ENCODE peak calls at places on chromosome 5, in seven cellular contexts. O is cardiac fibroblast, I is fibroblast of lung, S is HCT116, Z is HFF-Myc, L is psoas muscle, M is A673. A is an unnamed sample.

GRCh38 chr5:175517824-175518450 is 39.6 kb downstream of the SFXN1 start:
- DNase-seq in M (no peak), L (no peak), I (peak), O (peak), Z (peak), S (peak), A (peak)

GRCh38 chr5:88502179-88503064 is 233.8 kb upstream of the TMEM161B start:
- DNase-seq in M (peak), Z (no peak), L (no peak), O (peak), S (no peak), I (peak), A (peak)

GRCh38 chr5:36607838-36608783 is 1.7 kb downstream of the SLC1A3 start:
- DNase-seq in S (no peak), L (no peak), I (peak), M (peak), O (no peak), Z (no peak), A (peak)

GRCh38 chr5:178777557-178777956 is 47.1 kb upstream of the ZNF354A start:
- DNase-seq in Z (no peak), M (no peak), O (no peak), L (no peak), I (no peak), S (no peak), A (no peak)

GRCh38 chr5:109063223-109063622 is 315.5 kb downstream of the FER start:
- DNase-seq in I (peak), S (no peak), O (peak), M (peak), Z (no peak), L (no peak), A (no peak)

GRCh38 chr5:136594416-136594815 is 229.1 kb upstream of the TRPC7 start:
- DNase-seq in Z (no peak), M (no peak), I (no peak), S (no peak), L (no peak), O (no peak), A (no peak)

GRCh38 chr5:175288048-175288621 is 155.8 kb downstream of the DRD1 start:
- DNase-seq in L (no peak), S (peak), Z (no peak), O (peak), M (peak), I (peak), A (peak)

GRCh38 chr5:128254789-128255188 is 171.2 kb downstream of the SLC12A2 start:
- DNase-seq in Z (no peak), M (no peak), L (no peak), O (peak), S (no peak), I (peak), A (no peak)

GRCh38 chr5:112005533-112005926 is 248.5 kb upstream of the NREP start:
- DNase-seq in L (no peak), M (no peak), Z (no peak), O (peak), S (no peak), I (peak), A (peak)

GRCh38 chr5:149938272-149938671 is 6.3 kb downstream of the PDE6A start:
- DNase-seq in L (peak), M (peak), Z (no peak), S (no peak), I (peak), O (peak), A (no peak)

GRCh38 chr5:22850981-22851380 is 2.2 kb downstream of the CDH12 start:
- DNase-seq in S (no peak), I (no peak), L (no peak), Z (no peak), M (peak), O (no peak), A (no peak)

GRCh38 chr5:61732796-61733195 is 400.7 kb downstream of the ZSWIM6 start:
- DNase-seq in I (no peak), M (no peak), S (no peak), O (no peak), Z (no peak), L (no peak), A (no peak)
- H3K4me3 ChIP-seq in I (no peak), M (no peak), S (no peak), O (no peak), Z (no peak), L (no peak), A (peak)

GRCh38 chr5:26894719-26895263 is 143.6 kb downstream of the CDH9 start:
- DNase-seq in S (no peak), M (no peak), I (peak), L (no peak), O (no peak), Z (no peak), A (no peak)
- TF ChIP-seq CTCF in S (no peak), M (no peak), I (no peak), L (no peak), O (no peak), Z (no peak), A (no peak)

GRCh38 chr5:7850241-7850532 is 746 bp downstream of the CFAP90 start:
- DNase-seq in O (no peak), L (no peak), M (no peak), Z (no peak), I (no peak), S (no peak), A (no peak)
- H3K4me3 ChIP-seq in O (no peak), L (peak), M (peak), Z (peak), I (peak), S (no peak), A (peak)

DNA sequence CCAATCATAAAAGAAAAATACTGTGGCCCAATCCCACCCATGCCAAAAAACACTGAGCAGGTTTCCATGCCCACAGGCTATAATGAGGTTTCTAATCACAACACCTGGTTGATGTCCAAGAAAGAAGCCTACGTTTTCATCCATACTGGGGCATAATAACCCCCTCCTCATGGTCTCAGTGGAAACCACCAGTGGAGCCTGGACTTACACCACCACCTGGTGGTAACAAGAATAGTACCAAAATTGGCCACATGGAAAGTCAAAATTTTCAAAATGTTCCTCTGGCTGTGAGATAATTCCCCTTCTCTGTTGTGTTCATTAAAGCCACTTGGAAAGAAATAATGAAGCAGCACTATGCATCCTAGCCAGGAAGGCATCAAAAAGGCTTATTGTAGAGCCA is 687.3 kb upstream of the ST8SIA4 start:
- DNase-seq in S (peak), M (peak), L (no peak), O (no peak), Z (no peak), I (peak), A (no peak)
- TF ChIP-seq CTCF in S (peak), M (peak), L (no peak), O (no peak), Z (no peak), I (peak), A (peak)

GRCh38 chr5:39409036-39409435 is 15.7 kb downstream of the DAB2 start:
- DNase-seq in S (no peak), M (no peak), L (no peak), O (no peak), I (no peak), Z (no peak), A (no peak)
- H3K4me3 ChIP-seq in S (no peak), M (no peak), L (no peak), O (no peak), I (no peak), Z (no peak), A (no peak)

GRCh38 chr5:142654578-142655042 is 31.3 kb downstream of the FGF1 start:
- DNase-seq in M (peak), Z (no peak), O (no peak), I (no peak), L (no peak), S (no peak), A (no peak)
- TF ChIP-seq CTCF in M (no peak), Z (no peak), O (peak), I (peak), L (no peak), S (peak), A (peak)

GRCh38 chr5:90557391-90557790 is 1.2 kb upstream of the ADGRV1 start:
- DNase-seq in M (no peak), O (no peak), S (no peak), Z (no peak), I (no peak), L (no peak), A (no peak)
- H3K4me3 ChIP-seq in M (no peak), O (no peak), S (no peak), Z (no peak), I (no peak), L (no peak), A (no peak)

DNA sequence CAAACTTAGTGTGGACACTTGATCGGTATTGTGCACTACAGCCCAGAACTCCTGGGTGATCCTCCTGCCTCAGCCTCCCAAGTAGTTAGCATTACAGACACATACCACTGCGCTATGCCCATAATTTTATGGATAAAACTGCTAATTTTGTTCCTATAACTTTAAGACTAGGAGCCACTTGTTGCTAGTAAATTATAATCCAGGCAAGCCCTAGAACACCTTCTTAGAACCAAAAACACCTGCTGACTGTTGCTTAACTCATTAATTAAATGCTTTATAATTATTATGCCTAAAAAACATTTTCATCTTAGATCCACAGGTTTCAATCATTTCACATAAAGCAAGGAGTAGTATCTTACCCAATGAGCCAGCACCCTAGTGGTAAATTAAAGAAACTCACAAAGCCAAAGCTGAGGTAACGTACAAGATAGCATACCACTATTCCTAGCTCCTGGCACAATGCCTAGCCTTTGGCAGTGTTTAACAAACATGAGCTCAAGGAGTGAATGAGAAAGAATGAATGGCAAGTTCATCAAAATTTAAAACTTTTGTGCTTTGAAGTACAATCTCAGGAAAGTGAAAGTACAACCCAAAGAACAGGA is 5.4 kb downstream of the MRPS27 start:
- DNase-seq in I (peak), S (no peak), M (peak), O (peak), Z (no peak), L (no peak), A (peak)
- TF ChIP-seq CTCF in I (peak), S (peak), M (peak), O (peak), Z (peak), L (no peak), A (peak)

GRCh38 chr5:146345578-146346366 is 7.1 kb downstream of the POU4F3 start:
- DNase-seq in I (no peak), O (no peak), Z (no peak), M (no peak), L (no peak), S (no peak), A (no peak)
- H3K4me3 ChIP-seq in I (no peak), O (no peak), Z (no peak), M (peak), L (no peak), S (no peak), A (peak)

DNA sequence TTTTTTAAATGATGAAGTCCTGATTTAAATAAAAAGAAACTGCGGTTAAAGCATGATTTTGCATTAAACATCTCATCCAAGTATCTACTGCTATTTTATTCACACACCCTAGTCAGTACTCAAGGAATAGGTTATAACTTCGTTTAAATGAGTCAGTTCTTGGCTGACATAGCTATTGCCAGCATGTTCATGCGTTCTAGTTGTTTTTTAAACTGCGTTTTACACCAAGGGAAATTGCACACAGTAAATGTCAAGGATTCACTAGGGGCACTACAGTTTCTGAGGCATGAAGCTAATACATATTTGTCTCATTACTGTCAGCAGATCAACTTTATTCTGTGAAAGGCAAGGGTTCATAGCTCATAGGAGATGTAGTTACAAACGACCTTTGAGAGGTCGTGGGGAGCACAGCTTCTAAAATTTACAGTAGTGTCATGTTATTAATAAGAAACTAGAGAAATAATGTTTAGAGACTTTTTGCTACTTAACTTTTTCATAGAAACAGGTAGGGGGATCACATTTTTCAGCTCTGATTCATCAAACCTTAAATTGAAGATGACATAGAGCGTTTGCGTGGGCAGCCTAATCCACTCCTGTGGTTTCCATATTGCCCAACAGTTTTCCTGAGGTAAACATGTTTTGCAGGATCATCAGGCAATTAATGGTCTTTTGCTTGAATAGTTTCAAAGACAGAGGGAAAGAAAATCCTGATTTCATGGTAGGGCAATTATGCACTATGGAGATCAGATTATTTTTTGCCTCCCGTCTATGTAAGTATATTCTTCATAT is 2222.7 kb upstream of the WWC1 start:
- DNase-seq in Z (no peak), M (peak), O (no peak), S (no peak), L (no peak), I (no peak), A (no peak)
- TF ChIP-seq CTCF in Z (no peak), M (no peak), O (no peak), S (no peak), L (no peak), I (no peak), A (no peak)